ENCODE peak calls at places on chromosomes 16 and 17, in seven cellular contexts. One of them, this sample, is unnamed.
A peak's percentile ranks its signal among the peaks of the same experiment; 100 is the strongest.

GRCh38 chr16:57620316-57621231 is 7.9 kb upstream of the ADGRG1 start:
- DNase-seq in HS-27A: no peak
- DNase-seq in activated T-cell treated with anti-CD3 and anti-CD28 coated beads for 1 hour: no peak
- DNase-seq in cerebellar nuclear complex: no peak
- DNase-seq in T-helper 1 cell: no peak
- DNase-seq in stimulated activated CD8-positive, alpha-beta memory T cell treated with anti-CD3 and anti-CD28 coated beads, Interleukin-4, amount 100 ng/mL, for 1 hour: no peak
- DNase-seq in IMR-90: no peak
- DNase-seq in this sample: peak; percentile 86

GRCh38 chr17:65463242-65463641 is 98.2 kb downstream of the AXIN2 start:
- DNase-seq in HS-27A: no peak
- DNase-seq in activated T-cell treated with anti-CD3 and anti-CD28 coated beads for 1 hour: no peak
- DNase-seq in cerebellar nuclear complex: no peak
- DNase-seq in T-helper 1 cell: no peak
- DNase-seq in stimulated activated CD8-positive, alpha-beta memory T cell treated with anti-CD3 and anti-CD28 coated beads, Interleukin-4, amount 100 ng/mL, for 1 hour: no peak
- DNase-seq in IMR-90: peak; percentile 7
- DNase-seq in this sample: no peak

GRCh38 chr17:37230633-37231032 is 145.2 kb upstream of the C17orf78 start:
- DNase-seq in HS-27A: no peak
- DNase-seq in activated T-cell treated with anti-CD3 and anti-CD28 coated beads for 1 hour: no peak
- DNase-seq in cerebellar nuclear complex: no peak
- DNase-seq in T-helper 1 cell: no peak
- DNase-seq in stimulated activated CD8-positive, alpha-beta memory T cell treated with anti-CD3 and anti-CD28 coated beads, Interleukin-4, amount 100 ng/mL, for 1 hour: no peak
- DNase-seq in IMR-90: no peak
- DNase-seq in this sample: no peak

GRCh38 chr17:15464211-15464610 is 3.2 kb downstream of the CDRT4 start:
- DNase-seq in HS-27A: no peak
- DNase-seq in activated T-cell treated with anti-CD3 and anti-CD28 coated beads for 1 hour: no peak
- DNase-seq in cerebellar nuclear complex: no peak
- DNase-seq in T-helper 1 cell: no peak
- DNase-seq in stimulated activated CD8-positive, alpha-beta memory T cell treated with anti-CD3 and anti-CD28 coated beads, Interleukin-4, amount 100 ng/mL, for 1 hour: no peak
- DNase-seq in IMR-90: no peak
- DNase-seq in this sample: no peak

GRCh38 chr17:44830359-44831269 is 527 bp upstream of the GJC1 start:
- DNase-seq in HS-27A: no peak
- DNase-seq in activated T-cell treated with anti-CD3 and anti-CD28 coated beads for 1 hour: no peak
- DNase-seq in cerebellar nuclear complex: no peak
- DNase-seq in T-helper 1 cell: no peak
- DNase-seq in stimulated activated CD8-positive, alpha-beta memory T cell treated with anti-CD3 and anti-CD28 coated beads, Interleukin-4, amount 100 ng/mL, for 1 hour: no peak
- DNase-seq in IMR-90: no peak
- DNase-seq in this sample: peak; percentile 61

GRCh38 chr17:44307387-44308186 is 814 bp upstream of the RUNDC3A start:
- DNase-seq in HS-27A: no peak
- DNase-seq in activated T-cell treated with anti-CD3 and anti-CD28 coated beads for 1 hour: no peak
- DNase-seq in cerebellar nuclear complex: no peak
- DNase-seq in T-helper 1 cell: no peak
- DNase-seq in stimulated activated CD8-positive, alpha-beta memory T cell treated with anti-CD3 and anti-CD28 coated beads, Interleukin-4, amount 100 ng/mL, for 1 hour: no peak
- DNase-seq in IMR-90: no peak
- DNase-seq in this sample: peak; percentile 73

GRCh38 chr17:80671823-80672105 is 127.1 kb downstream of the RPTOR start:
- DNase-seq in HS-27A: no peak
- DNase-seq in activated T-cell treated with anti-CD3 and anti-CD28 coated beads for 1 hour: no peak
- DNase-seq in cerebellar nuclear complex: no peak
- DNase-seq in T-helper 1 cell: no peak
- DNase-seq in stimulated activated CD8-positive, alpha-beta memory T cell treated with anti-CD3 and anti-CD28 coated beads, Interleukin-4, amount 100 ng/mL, for 1 hour: no peak
- DNase-seq in IMR-90: no peak
- DNase-seq in this sample: no peak

GRCh38 chr17:14330492-14330920 is 29.6 kb downstream of the HS3ST3B1 start:
- DNase-seq in HS-27A: no peak
- DNase-seq in activated T-cell treated with anti-CD3 and anti-CD28 coated beads for 1 hour: no peak
- DNase-seq in cerebellar nuclear complex: no peak
- DNase-seq in T-helper 1 cell: no peak
- DNase-seq in stimulated activated CD8-positive, alpha-beta memory T cell treated with anti-CD3 and anti-CD28 coated beads, Interleukin-4, amount 100 ng/mL, for 1 hour: no peak
- DNase-seq in IMR-90: no peak
- DNase-seq in this sample: no peak

GRCh38 chr17:54899721-54900456 is 763 bp upstream of the TOM1L1 start:
- DNase-seq in HS-27A: no peak
- DNase-seq in activated T-cell treated with anti-CD3 and anti-CD28 coated beads for 1 hour: no peak
- DNase-seq in cerebellar nuclear complex: no peak
- DNase-seq in T-helper 1 cell: no peak
- DNase-seq in stimulated activated CD8-positive, alpha-beta memory T cell treated with anti-CD3 and anti-CD28 coated beads, Interleukin-4, amount 100 ng/mL, for 1 hour: no peak
- DNase-seq in IMR-90: peak; percentile 4
- DNase-seq in this sample: no peak

GRCh38 chr16:79843145-79843544 is 242.6 kb upstream of the MAF start:
- DNase-seq in HS-27A: no peak
- DNase-seq in activated T-cell treated with anti-CD3 and anti-CD28 coated beads for 1 hour: no peak
- DNase-seq in cerebellar nuclear complex: no peak
- DNase-seq in T-helper 1 cell: no peak
- DNase-seq in stimulated activated CD8-positive, alpha-beta memory T cell treated with anti-CD3 and anti-CD28 coated beads, Interleukin-4, amount 100 ng/mL, for 1 hour: no peak
- DNase-seq in IMR-90: no peak
- DNase-seq in this sample: no peak

GRCh38 chr17:40547785-40548478 is 17.3 kb downstream of the CCR7 start:
- DNase-seq in HS-27A: no peak
- DNase-seq in activated T-cell treated with anti-CD3 and anti-CD28 coated beads for 1 hour: no peak
- DNase-seq in cerebellar nuclear complex: no peak
- DNase-seq in T-helper 1 cell: no peak
- DNase-seq in stimulated activated CD8-positive, alpha-beta memory T cell treated with anti-CD3 and anti-CD28 coated beads, Interleukin-4, amount 100 ng/mL, for 1 hour: no peak
- DNase-seq in IMR-90: no peak
- DNase-seq in this sample: no peak

GRCh38 chr16:31063843-31064611 is 10.0 kb downstream of the ZNF668 start:
- DNase-seq in HS-27A: no peak
- DNase-seq in activated T-cell treated with anti-CD3 and anti-CD28 coated beads for 1 hour: no peak
- DNase-seq in cerebellar nuclear complex: no peak
- DNase-seq in T-helper 1 cell: peak; percentile 53
- DNase-seq in stimulated activated CD8-positive, alpha-beta memory T cell treated with anti-CD3 and anti-CD28 coated beads, Interleukin-4, amount 100 ng/mL, for 1 hour: no peak
- DNase-seq in IMR-90: no peak
- DNase-seq in this sample: no peak

GRCh38 chr17:6936370-6937028 is 59.4 kb upstream of the ALOX12 start:
- DNase-seq in HS-27A: no peak
- DNase-seq in activated T-cell treated with anti-CD3 and anti-CD28 coated beads for 1 hour: no peak
- DNase-seq in cerebellar nuclear complex: no peak
- DNase-seq in T-helper 1 cell: no peak
- DNase-seq in stimulated activated CD8-positive, alpha-beta memory T cell treated with anti-CD3 and anti-CD28 coated beads, Interleukin-4, amount 100 ng/mL, for 1 hour: no peak
- DNase-seq in IMR-90: peak; percentile 6
- DNase-seq in this sample: no peak

GRCh38 chr17:69061901-69062556 is 1.3 kb upstream of the ABCA9 start:
- DNase-seq in HS-27A: no peak
- DNase-seq in activated T-cell treated with anti-CD3 and anti-CD28 coated beads for 1 hour: no peak
- DNase-seq in cerebellar nuclear complex: no peak
- DNase-seq in T-helper 1 cell: no peak
- DNase-seq in stimulated activated CD8-positive, alpha-beta memory T cell treated with anti-CD3 and anti-CD28 coated beads, Interleukin-4, amount 100 ng/mL, for 1 hour: no peak
- DNase-seq in IMR-90: no peak
- DNase-seq in this sample: no peak

GRCh38 chr17:74054249-74054648 is 149.2 kb upstream of the RPL38 start:
- DNase-seq in HS-27A: no peak
- DNase-seq in activated T-cell treated with anti-CD3 and anti-CD28 coated beads for 1 hour: no peak
- DNase-seq in cerebellar nuclear complex: no peak
- DNase-seq in T-helper 1 cell: no peak
- DNase-seq in stimulated activated CD8-positive, alpha-beta memory T cell treated with anti-CD3 and anti-CD28 coated beads, Interleukin-4, amount 100 ng/mL, for 1 hour: no peak
- DNase-seq in IMR-90: no peak
- DNase-seq in this sample: no peak

GRCh38 chr16:72189865-72190371 is 18.0 kb upstream of the PMFBP1 start:
- DNase-seq in HS-27A: peak; percentile 71
- DNase-seq in activated T-cell treated with anti-CD3 and anti-CD28 coated beads for 1 hour: no peak
- DNase-seq in cerebellar nuclear complex: no peak
- DNase-seq in T-helper 1 cell: no peak
- DNase-seq in stimulated activated CD8-positive, alpha-beta memory T cell treated with anti-CD3 and anti-CD28 coated beads, Interleukin-4, amount 100 ng/mL, for 1 hour: no peak
- DNase-seq in IMR-90: peak; percentile 51
- DNase-seq in this sample: no peak

GRCh38 chr16:31700200-31700529 is 172.5 kb downstream of the AHSP start:
- DNase-seq in HS-27A: no peak
- DNase-seq in activated T-cell treated with anti-CD3 and anti-CD28 coated beads for 1 hour: no peak
- DNase-seq in cerebellar nuclear complex: no peak
- DNase-seq in T-helper 1 cell: no peak
- DNase-seq in stimulated activated CD8-positive, alpha-beta memory T cell treated with anti-CD3 and anti-CD28 coated beads, Interleukin-4, amount 100 ng/mL, for 1 hour: no peak
- DNase-seq in IMR-90: no peak
- DNase-seq in this sample: no peak

GRCh38 chr17:65886240-65886639 is 305.7 kb downstream of the CEP112 start:
- DNase-seq in HS-27A: no peak
- DNase-seq in activated T-cell treated with anti-CD3 and anti-CD28 coated beads for 1 hour: no peak
- DNase-seq in cerebellar nuclear complex: no peak
- DNase-seq in T-helper 1 cell: no peak
- DNase-seq in stimulated activated CD8-positive, alpha-beta memory T cell treated with anti-CD3 and anti-CD28 coated beads, Interleukin-4, amount 100 ng/mL, for 1 hour: no peak
- DNase-seq in IMR-90: peak; percentile 12
- DNase-seq in this sample: no peak

GRCh38 chr17:28466521-28467048 is 6.9 kb upstream of the SLC13A2 start:
- DNase-seq in HS-27A: no peak
- DNase-seq in activated T-cell treated with anti-CD3 and anti-CD28 coated beads for 1 hour: no peak
- DNase-seq in cerebellar nuclear complex: no peak
- DNase-seq in T-helper 1 cell: no peak
- DNase-seq in stimulated activated CD8-positive, alpha-beta memory T cell treated with anti-CD3 and anti-CD28 coated beads, Interleukin-4, amount 100 ng/mL, for 1 hour: no peak
- DNase-seq in IMR-90: no peak
- DNase-seq in this sample: peak; percentile 80

GRCh38 chr16:19879241-19879792 is 5.3 kb downstream of the GPRC5B start:
- DNase-seq in HS-27A: no peak
- DNase-seq in activated T-cell treated with anti-CD3 and anti-CD28 coated beads for 1 hour: no peak
- DNase-seq in cerebellar nuclear complex: no peak
- DNase-seq in T-helper 1 cell: no peak
- DNase-seq in stimulated activated CD8-positive, alpha-beta memory T cell treated with anti-CD3 and anti-CD28 coated beads, Interleukin-4, amount 100 ng/mL, for 1 hour: no peak
- DNase-seq in IMR-90: peak; percentile 68
- DNase-seq in this sample: peak; percentile 53

GRCh38 chr17:69997332-69997731 is 77.7 kb upstream of the KCNJ16 start:
- DNase-seq in HS-27A: no peak
- DNase-seq in activated T-cell treated with anti-CD3 and anti-CD28 coated beads for 1 hour: no peak
- DNase-seq in cerebellar nuclear complex: no peak
- DNase-seq in T-helper 1 cell: no peak
- DNase-seq in stimulated activated CD8-positive, alpha-beta memory T cell treated with anti-CD3 and anti-CD28 coated beads, Interleukin-4, amount 100 ng/mL, for 1 hour: no peak
- DNase-seq in IMR-90: peak; percentile 73
- DNase-seq in this sample: no peak

GRCh38 chr17:77572851-77573250 is 385.7 kb upstream of the TNRC6C start:
- DNase-seq in HS-27A: no peak
- DNase-seq in activated T-cell treated with anti-CD3 and anti-CD28 coated beads for 1 hour: no peak
- DNase-seq in cerebellar nuclear complex: no peak
- DNase-seq in T-helper 1 cell: no peak
- DNase-seq in stimulated activated CD8-positive, alpha-beta memory T cell treated with anti-CD3 and anti-CD28 coated beads, Interleukin-4, amount 100 ng/mL, for 1 hour: no peak
- DNase-seq in IMR-90: no peak
- DNase-seq in this sample: no peak

GRCh38 chr17:32882029-32882428 is 5.1 kb upstream of the MYO1D start:
- DNase-seq in HS-27A: no peak
- DNase-seq in activated T-cell treated with anti-CD3 and anti-CD28 coated beads for 1 hour: no peak
- DNase-seq in cerebellar nuclear complex: no peak
- DNase-seq in T-helper 1 cell: no peak
- DNase-seq in stimulated activated CD8-positive, alpha-beta memory T cell treated with anti-CD3 and anti-CD28 coated beads, Interleukin-4, amount 100 ng/mL, for 1 hour: no peak
- DNase-seq in IMR-90: no peak
- DNase-seq in this sample: no peak

GRCh38 chr17:40374965-40375498 is 10.5 kb upstream of the GJD3 start:
- DNase-seq in HS-27A: no peak
- DNase-seq in activated T-cell treated with anti-CD3 and anti-CD28 coated beads for 1 hour: no peak
- DNase-seq in cerebellar nuclear complex: no peak
- DNase-seq in T-helper 1 cell: no peak
- DNase-seq in stimulated activated CD8-positive, alpha-beta memory T cell treated with anti-CD3 and anti-CD28 coated beads, Interleukin-4, amount 100 ng/mL, for 1 hour: no peak
- DNase-seq in IMR-90: no peak
- DNase-seq in this sample: no peak

GRCh38 chr17:17508641-17509591 is 12.7 kb upstream of the RASD1 start:
- DNase-seq in HS-27A: no peak
- DNase-seq in activated T-cell treated with anti-CD3 and anti-CD28 coated beads for 1 hour: no peak
- DNase-seq in cerebellar nuclear complex: no peak
- DNase-seq in T-helper 1 cell: no peak
- DNase-seq in stimulated activated CD8-positive, alpha-beta memory T cell treated with anti-CD3 and anti-CD28 coated beads, Interleukin-4, amount 100 ng/mL, for 1 hour: no peak
- DNase-seq in IMR-90: no peak
- DNase-seq in this sample: no peak

This sample was measured in Caco-2.